ENCODE peak calls at places on chromosomes 3 and 15, in six cellular contexts. K is GM12878, V is HepG2, Q is H1, X is SK-N-SH, U is K562. A is an unnamed sample.

GRCh38 chr3:126937533-126938432 is 45.1 kb upstream of the PLXNA1 start:
- DNase-seq in U (no peak), V (no peak), Q (no peak), K (no peak), X (peak), A (no peak)

GRCh38 chr15:92715753-92716152 is 60.2 kb upstream of the FAM174B start:
- DNase-seq in X (no peak), V (no peak), Q (no peak), U (no peak), K (no peak), A (no peak)

GRCh38 chr3:151431940-151432339 is 28.9 kb downstream of the IGSF10 start:
- DNase-seq in U (no peak), X (no peak), Q (no peak), K (no peak), V (no peak), A (no peak)

GRCh38 chr15:80764535-80764934 is 14.6 kb upstream of the CEMIP start:
- DNase-seq in K (no peak), V (no peak), X (no peak), Q (no peak), U (no peak), A (no peak)

GRCh38 chr15:90320062-90320884 is 31.8 kb upstream of the ZNF774 start:
- DNase-seq in U (peak), X (peak), Q (peak), K (peak), V (peak), A (peak)

GRCh38 chr15:67023517-67024321 is 41.7 kb upstream of the SMAD3 start:
- DNase-seq in Q (no peak), X (no peak), U (no peak), V (no peak), K (no peak), A (no peak)

GRCh38 chr3:35744419-35744818 is 105.1 kb downstream of the ARPP21 start:
- DNase-seq in X (no peak), Q (no peak), K (no peak), V (no peak), U (no peak), A (no peak)

GRCh38 chr15:69328739-69329138 is 30.0 kb downstream of the PAQR5 start:
- DNase-seq in V (no peak), K (no peak), U (no peak), X (no peak), Q (no peak), A (no peak)

GRCh38 chr3:139121513-139122220 is 77.0 kb upstream of the PRR23C start:
- DNase-seq in V (peak), Q (no peak), K (no peak), X (no peak), U (no peak), A (peak)

GRCh38 chr15:42033214-42033873 is 12.5 kb upstream of the PLA2G4E start:
- DNase-seq in K (peak), Q (no peak), U (no peak), V (no peak), X (no peak), A (no peak)

GRCh38 chr3:124780767-124781485 is 50.7 kb downstream of the UMPS start:
- DNase-seq in X (peak), V (no peak), Q (no peak), U (no peak), K (no peak), A (peak)

GRCh38 chr3:178623666-178624255 is 87.5 kb downstream of the KCNMB2 start:
- DNase-seq in V (no peak), Q (no peak), K (no peak), X (no peak), U (no peak), A (no peak)

GRCh38 chr3:64805980-64806379 is 118.2 kb upstream of the ADAMTS9 start:
- DNase-seq in X (no peak), U (no peak), Q (no peak), V (no peak), K (no peak), A (no peak)

GRCh38 chr3:98556164-98557130 is 24.7 kb downstream of the GPR15 start:
- DNase-seq in X (no peak), V (no peak), Q (no peak), U (no peak), K (peak), A (no peak)

GRCh38 chr3:97942801-97943546 is 29.3 kb downstream of the RIOX2 start:
- DNase-seq in V (no peak), U (no peak), Q (no peak), X (no peak), K (no peak), A (no peak)

GRCh38 chr15:65374831-65375401 is 2.9 kb downstream of the IGDCC3 start:
- DNase-seq in X (no peak), U (no peak), V (no peak), K (no peak), Q (no peak), A (no peak)

GRCh38 chr3:172303181-172303580 is 145.1 kb downstream of the GHSR start:
- DNase-seq in U (no peak), V (no peak), K (no peak), X (no peak), Q (no peak), A (no peak)

GRCh38 chr3:23691343-23691895 is 114.3 kb upstream of the UBE2E1 start:
- DNase-seq in X (no peak), Q (no peak), U (no peak), V (no peak), K (no peak), A (no peak)

GRCh38 chr3:40887012-40887411 is 312.3 kb upstream of the CTNNB1 start:
- DNase-seq in V (no peak), K (no peak), U (no peak), Q (no peak), X (no peak), A (no peak)

GRCh38 chr3:43473737-43474136 is 148.1 kb downstream of the ANO10 start:
- DNase-seq in V (no peak), K (no peak), X (no peak), Q (no peak), U (no peak), A (no peak)

GRCh38 chr15:31157644-31158069 is 56.1 kb upstream of the TRPM1 start:
- DNase-seq in X (no peak), U (no peak), K (no peak), Q (no peak), V (peak), A (no peak)

GRCh38 chr15:57496946-57497944 is 94.5 kb upstream of the MYZAP start:
- DNase-seq in V (peak), Q (no peak), K (no peak), X (no peak), U (no peak), A (no peak)

GRCh38 chr3:151345854-151346253 is 16.5 kb upstream of the P2RY13 start:
- DNase-seq in U (no peak), X (no peak), V (no peak), Q (no peak), K (no peak), A (no peak)

GRCh38 chr3:52046186-52046913 is 10.0 kb downstream of the DUSP7 start:
- DNase-seq in U (no peak), K (no peak), X (peak), Q (no peak), V (no peak), A (no peak)

GRCh38 chr3:8557298-8557697 is 55.7 kb downstream of the LMCD1 start:
- DNase-seq in V (no peak), K (no peak), X (no peak), Q (no peak), U (no peak), A (no peak)

GRCh38 chr15:71231678-71232224 is 116.5 kb downstream of the THSD4 start:
- DNase-seq in K (no peak), U (no peak), Q (no peak), V (no peak), X (no peak), A (no peak)

GRCh38 chr3:160179906-160180305 is 45.3 kb upstream of the C3orf80 start:
- DNase-seq in U (no peak), V (no peak), K (no peak), Q (no peak), X (no peak), A (no peak)

GRCh38 chr3:52248816-52249547 is 3.4 kb downstream of the PPM1M start:
- DNase-seq in V (no peak), Q (no peak), K (no peak), U (peak), X (no peak), A (no peak)

GRCh38 chr3:114179575-114179974 is 723 bp upstream of the DRD3 start:
- DNase-seq in V (peak), U (no peak), Q (no peak), K (no peak), X (peak), A (peak)

GRCh38 chr3:123283657-123284398 is 82.1 kb downstream of the SEC22A start:
- DNase-seq in X (no peak), V (no peak), U (no peak), K (no peak), Q (no peak), A (no peak)

GRCh38 chr3:108131795-108132134 is 40.9 kb upstream of the CD47 start:
- DNase-seq in U (no peak), X (no peak), Q (no peak), V (no peak), K (no peak), A (no peak)

GRCh38 chr3:108130247-108130646 is 39.4 kb upstream of the CD47 start:
- DNase-seq in K (no peak), V (no peak), X (no peak), Q (no peak), U (no peak), A (no peak)

GRCh38 chr3:108132727-108133373 is 42.0 kb upstream of the CD47 start:
- DNase-seq in X (no peak), V (no peak), Q (no peak), U (no peak), K (no peak), A (no peak)

GRCh38 chr3:108130705-108131104 is 39.9 kb upstream of the CD47 start:
- DNase-seq in K (no peak), U (no peak), X (no peak), Q (no peak), V (no peak), A (no peak)

GRCh38 chr3:108131105-108131794 is 40.4 kb upstream of the CD47 start:
- DNase-seq in Q (no peak), X (no peak), K (no peak), V (no peak), U (no peak), A (no peak)
- TF ChIP-seq GABPA in Q (no peak), X (no peak), K (no peak), V (no peak), U (no peak), A (no peak)

GRCh38 chr3:177421176-177421782 is 224.0 kb upstream of the TBL1XR1 start:
- DNase-seq in V (no peak), U (no peak), K (no peak), Q (no peak), X (no peak), A (no peak)
- TF ChIP-seq GABPA in V (no peak), U (no peak), K (no peak), Q (no peak), X (no peak), A (no peak)

GRCh38 chr3:55309336-55309735 is 177.8 kb downstream of the WNT5A start:
- DNase-seq in Q (no peak), X (no peak), U (no peak), K (no peak), V (no peak), A (no peak)
- TF ChIP-seq GABPA in Q (no peak), X (no peak), U (no peak), K (no peak), V (no peak), A (no peak)

DNA sequence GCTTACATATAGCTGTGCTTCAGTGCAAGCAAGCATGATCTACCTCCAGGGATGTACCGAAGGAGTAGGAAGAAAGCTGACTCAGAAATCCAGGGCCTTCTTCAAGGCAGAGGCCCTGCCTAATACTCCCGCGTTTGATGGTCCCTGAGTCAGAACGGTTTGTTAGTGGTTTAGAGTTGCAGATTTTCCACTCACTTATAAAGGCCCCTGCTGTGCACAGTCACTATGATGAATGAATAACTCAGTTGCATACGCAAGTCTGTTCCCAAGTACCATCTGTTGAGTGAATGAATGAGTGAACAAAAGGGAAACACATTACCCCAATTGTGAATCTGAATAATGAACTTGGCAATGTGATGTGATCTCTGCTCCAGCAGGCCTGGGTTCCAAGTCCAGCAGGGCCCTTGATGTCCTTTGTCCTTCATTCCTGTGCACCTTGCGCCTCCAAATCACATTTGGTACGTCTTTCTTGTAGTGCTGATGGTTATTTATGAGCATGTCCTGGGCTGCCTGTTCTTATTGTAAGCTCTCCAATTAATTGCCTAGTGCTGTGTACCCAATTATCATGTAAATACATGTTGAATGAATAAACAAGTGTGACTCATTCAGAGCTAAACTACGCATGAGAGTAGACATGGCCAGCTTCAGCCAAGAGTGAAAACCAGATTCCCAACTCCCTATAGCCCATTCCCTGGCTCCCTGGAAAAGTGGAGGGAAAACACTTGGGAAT is 85.3 kb upstream of the LIMD1 start:
- DNase-seq in Q (no peak), U (no peak), V (no peak), X (no peak), K (no peak), A (no peak)
- TF ChIP-seq GABPA in Q (no peak), U (no peak), V (no peak), X (no peak), K (no peak), A (no peak)

DNA sequence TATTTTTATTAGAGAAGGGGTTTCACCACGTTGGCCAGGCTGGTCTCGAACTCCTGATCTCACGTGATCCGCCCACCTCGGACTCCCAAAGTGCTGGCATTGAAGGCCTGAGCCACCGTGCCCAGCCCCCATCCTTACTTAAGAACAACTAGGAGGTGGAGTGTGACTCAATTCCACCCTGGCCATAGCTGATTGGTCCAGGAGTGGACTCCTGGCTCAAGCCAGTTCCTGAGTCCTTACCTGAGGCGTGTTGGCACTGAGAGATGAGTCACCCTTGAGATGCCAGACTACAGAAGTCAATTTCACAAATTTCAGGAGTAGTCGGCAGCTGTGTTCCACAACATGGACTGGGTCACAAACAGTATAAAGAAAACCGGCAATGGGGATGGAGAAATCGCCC is 124.2 kb downstream of the SHQ1 start:
- DNase-seq in Q (peak), U (no peak), V (no peak), K (no peak), X (no peak), A (no peak)
- TF ChIP-seq GABPA in Q (no peak), U (no peak), V (no peak), K (no peak), X (no peak), A (no peak)

GRCh38 chr3:71160800-71161546 is 422.6 kb downstream of the FOXP1 start:
- DNase-seq in Q (no peak), U (no peak), K (no peak), X (no peak), V (no peak), A (no peak)
- TF ChIP-seq GABPA in Q (no peak), U (no peak), K (no peak), X (no peak), V (no peak), A (no peak)

DNA sequence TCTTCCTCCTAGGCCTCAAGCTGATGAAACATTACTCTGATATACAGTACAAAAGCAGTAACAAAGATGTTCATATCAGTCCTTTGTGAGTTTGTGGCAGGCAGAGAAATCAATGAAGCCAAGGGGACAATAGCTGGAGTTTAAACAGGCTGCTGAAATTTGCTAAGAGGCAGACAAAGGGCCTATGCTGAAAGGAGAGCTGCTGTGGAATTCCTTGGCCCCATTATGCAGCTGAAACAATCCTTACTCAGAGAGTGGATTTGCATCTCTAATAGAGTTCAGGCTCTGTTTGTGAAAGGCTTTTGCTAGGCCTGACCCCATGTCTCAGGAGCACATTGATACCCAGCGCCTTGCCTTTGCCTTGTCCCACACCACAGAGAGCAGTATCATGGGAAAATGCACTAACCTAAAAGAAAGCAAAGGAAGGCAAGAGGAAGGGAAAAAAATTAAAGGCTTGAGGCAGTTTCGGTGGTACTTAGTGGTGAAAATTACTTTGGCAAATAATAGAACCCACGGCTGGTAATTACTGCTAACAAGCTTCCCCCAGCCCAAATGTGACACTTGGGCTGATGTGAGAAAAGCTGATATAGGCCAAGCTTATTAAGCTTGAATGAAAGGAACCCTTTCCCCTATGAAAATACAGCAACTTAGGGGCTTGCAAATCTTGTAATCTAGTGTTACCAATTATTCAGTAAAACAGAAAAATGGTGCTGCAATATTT is 195.0 kb upstream of the EPHA3 start:
- DNase-seq in K (no peak), V (no peak), U (no peak), Q (peak), X (no peak), A (no peak)
- TF ChIP-seq GABPA in K (no peak), V (no peak), U (no peak), Q (no peak), X (no peak), A (no peak)

DNA sequence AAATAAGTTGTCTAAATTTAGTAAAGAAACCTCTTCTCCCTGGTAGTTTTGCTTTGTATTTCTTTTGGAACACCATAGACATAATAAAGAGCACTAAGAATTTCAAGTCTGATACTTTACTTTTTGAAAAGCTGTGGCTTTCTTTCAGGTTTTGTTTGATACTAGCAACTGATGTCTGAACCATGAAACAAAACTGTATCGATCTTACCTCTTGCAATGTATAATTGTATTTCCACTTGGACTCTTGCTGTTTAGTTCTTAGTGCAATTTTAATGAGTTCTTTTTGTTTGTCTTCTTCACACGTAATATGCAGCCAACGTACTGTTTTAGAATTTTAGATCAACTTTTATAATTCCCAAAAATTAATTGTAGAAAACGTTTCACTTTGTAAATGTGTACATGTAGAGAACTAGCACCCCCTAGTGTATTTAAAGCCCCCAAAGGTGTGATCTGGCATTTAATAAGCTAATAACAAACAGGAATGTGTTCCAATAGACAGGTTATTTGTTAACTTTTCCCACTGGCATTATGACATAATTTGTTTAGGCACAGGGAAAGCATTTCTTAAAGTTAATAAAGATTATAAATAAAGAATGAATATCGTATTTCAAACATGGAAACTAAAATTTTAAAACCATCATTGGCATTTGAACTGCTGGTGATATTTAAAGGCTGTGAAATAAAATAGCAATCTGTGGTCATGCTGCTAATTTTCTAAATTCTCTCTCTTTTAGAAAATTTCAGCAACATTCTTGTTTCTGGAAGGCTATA is 289.1 kb upstream of the DNAJC19 start:
- DNase-seq in X (peak), U (no peak), K (no peak), Q (no peak), V (no peak), A (no peak)
- TF ChIP-seq GABPA in X (no peak), U (no peak), K (no peak), Q (no peak), V (no peak), A (no peak)